ENCODE peak calls at places on chromosomes 12 and 14, in seven cellular contexts. One of them, this sample, is unnamed.

GRCh38 chr14:75084513-75084912 is 15.1 kb downstream of the ZC2HC1C start:
- DNase-seq in fibroblast of the conjunctiva: no peak
- DNase-seq in esophagus squamous epithelium: no peak
- DNase-seq in skeletal muscle cell: no peak
- DNase-seq in T-helper 9 cell: no peak
- DNase-seq in psoas muscle: no peak
- DNase-seq in NCI-H460: no peak
- DNase-seq in this sample: no peak

GRCh38 chr12:80810874-80811273 is 94.2 kb downstream of the MYF5 start:
- DNase-seq in esophagus squamous epithelium: no peak
- DNase-seq in skeletal muscle cell: no peak
- DNase-seq in fibroblast of the conjunctiva: no peak
- DNase-seq in psoas muscle: no peak
- DNase-seq in NCI-H460: no peak
- DNase-seq in T-helper 9 cell: no peak
- DNase-seq in this sample: no peak

GRCh38 chr14:52703225-52703624 is 3.8 kb upstream of the PSMC6 start:
- DNase-seq in esophagus squamous epithelium: no peak
- DNase-seq in T-helper 9 cell: no peak
- DNase-seq in skeletal muscle cell: peak; percentile 96
- DNase-seq in psoas muscle: no peak
- DNase-seq in fibroblast of the conjunctiva: peak; percentile 98
- DNase-seq in NCI-H460: peak; percentile 52
- DNase-seq in this sample: no peak

GRCh38 chr12:65602579-65603295 is 221.5 kb upstream of the HMGA2 start:
- DNase-seq in NCI-H460: peak; percentile 88
- DNase-seq in esophagus squamous epithelium: peak; percentile 4
- DNase-seq in psoas muscle: peak; percentile 79
- DNase-seq in fibroblast of the conjunctiva: peak; percentile 94
- DNase-seq in T-helper 9 cell: no peak
- DNase-seq in skeletal muscle cell: peak; percentile 86
- DNase-seq in this sample: peak; percentile 53

GRCh38 chr14:20334017-20334416 is 938 bp upstream of the CCNB1IP1 start:
- DNase-seq in NCI-H460: no peak
- DNase-seq in T-helper 9 cell: no peak
- DNase-seq in skeletal muscle cell: no peak
- DNase-seq in esophagus squamous epithelium: no peak
- DNase-seq in psoas muscle: no peak
- DNase-seq in fibroblast of the conjunctiva: no peak
- DNase-seq in this sample: no peak

GRCh38 chr12:82527165-82527780 is 159.4 kb upstream of the TMTC2 start:
- DNase-seq in NCI-H460: peak; percentile 63
- DNase-seq in fibroblast of the conjunctiva: peak; percentile 69
- DNase-seq in esophagus squamous epithelium: no peak
- DNase-seq in skeletal muscle cell: peak; percentile 15
- DNase-seq in psoas muscle: no peak
- DNase-seq in T-helper 9 cell: peak; percentile 3
- DNase-seq in this sample: no peak

GRCh38 chr14:43338713-43339112 is 1168.4 kb downstream of the FSCB start:
- DNase-seq in psoas muscle: no peak
- DNase-seq in fibroblast of the conjunctiva: no peak
- DNase-seq in NCI-H460: no peak
- DNase-seq in skeletal muscle cell: no peak
- DNase-seq in esophagus squamous epithelium: no peak
- DNase-seq in T-helper 9 cell: no peak
- DNase-seq in this sample: no peak

GRCh38 chr12:80044694-80045046 is 54.7 kb upstream of the OTOGL start:
- DNase-seq in psoas muscle: no peak
- DNase-seq in fibroblast of the conjunctiva: peak; percentile 63
- DNase-seq in skeletal muscle cell: peak; percentile 54
- DNase-seq in esophagus squamous epithelium: no peak
- DNase-seq in NCI-H460: no peak
- DNase-seq in T-helper 9 cell: no peak
- DNase-seq in this sample: no peak

GRCh38 chr12:42977451-42978230 is 388.1 kb upstream of the PRICKLE1 start:
- DNase-seq in skeletal muscle cell: no peak
- DNase-seq in psoas muscle: no peak
- DNase-seq in NCI-H460: no peak
- DNase-seq in fibroblast of the conjunctiva: no peak
- DNase-seq in esophagus squamous epithelium: no peak
- DNase-seq in T-helper 9 cell: no peak
- DNase-seq in this sample: no peak

GRCh38 chr12:118164798-118165486 is 29.0 kb downstream of the PEBP1 start:
- DNase-seq in T-helper 9 cell: no peak
- DNase-seq in skeletal muscle cell: no peak
- DNase-seq in psoas muscle: no peak
- DNase-seq in fibroblast of the conjunctiva: no peak
- DNase-seq in NCI-H460: peak; percentile 19
- DNase-seq in esophagus squamous epithelium: no peak
- DNase-seq in this sample: no peak

GRCh38 chr12:42987216-42987631 is 397.7 kb upstream of the PRICKLE1 start:
- DNase-seq in NCI-H460: no peak
- DNase-seq in T-helper 9 cell: no peak
- DNase-seq in esophagus squamous epithelium: no peak
- DNase-seq in psoas muscle: no peak
- DNase-seq in fibroblast of the conjunctiva: no peak
- DNase-seq in skeletal muscle cell: no peak
- DNase-seq in this sample: no peak

GRCh38 chr12:12336049-12336411 is 14.0 kb downstream of the MANSC1 start:
- DNase-seq in NCI-H460: no peak
- DNase-seq in T-helper 9 cell: no peak
- DNase-seq in esophagus squamous epithelium: no peak
- DNase-seq in fibroblast of the conjunctiva: no peak
- DNase-seq in skeletal muscle cell: no peak
- DNase-seq in psoas muscle: no peak
- DNase-seq in this sample: no peak

GRCh38 chr12:24479131-24479530 is 469.8 kb downstream of the BCAT1 start:
- DNase-seq in NCI-H460: no peak
- DNase-seq in esophagus squamous epithelium: no peak
- DNase-seq in T-helper 9 cell: no peak
- DNase-seq in psoas muscle: no peak
- DNase-seq in fibroblast of the conjunctiva: no peak
- DNase-seq in skeletal muscle cell: no peak
- DNase-seq in this sample: no peak

GRCh38 chr12:114767906-114768697 is 84.1 kb upstream of the TBX3 start:
- DNase-seq in psoas muscle: no peak
- DNase-seq in skeletal muscle cell: no peak
- DNase-seq in fibroblast of the conjunctiva: no peak
- DNase-seq in NCI-H460: no peak
- DNase-seq in esophagus squamous epithelium: no peak
- DNase-seq in T-helper 9 cell: no peak
- DNase-seq in this sample: no peak

GRCh38 chr12:49636979-49637378 is 13.6 kb downstream of the PRPF40B start:
- DNase-seq in T-helper 9 cell: peak; percentile 18
- DNase-seq in psoas muscle: no peak
- DNase-seq in fibroblast of the conjunctiva: peak; percentile 65
- DNase-seq in esophagus squamous epithelium: no peak
- DNase-seq in skeletal muscle cell: no peak
- DNase-seq in NCI-H460: peak; percentile 57
- DNase-seq in this sample: no peak

GRCh38 chr12:104524026-104524425 is 67.3 kb downstream of the CHST11 start:
- DNase-seq in esophagus squamous epithelium: no peak
- DNase-seq in fibroblast of the conjunctiva: peak; percentile 17
- DNase-seq in psoas muscle: no peak
- DNase-seq in skeletal muscle cell: no peak
- DNase-seq in T-helper 9 cell: no peak
- DNase-seq in NCI-H460: no peak
- DNase-seq in this sample: no peak

GRCh38 chr12:96327889-96328288 is 72.3 kb downstream of the CDK17 start:
- DNase-seq in esophagus squamous epithelium: no peak
- DNase-seq in skeletal muscle cell: no peak
- DNase-seq in psoas muscle: no peak
- DNase-seq in T-helper 9 cell: no peak
- DNase-seq in NCI-H460: no peak
- DNase-seq in fibroblast of the conjunctiva: no peak
- DNase-seq in this sample: no peak

GRCh38 chr12:82650627-82651337 is 35.9 kb upstream of the TMTC2 start:
- DNase-seq in T-helper 9 cell: no peak
- DNase-seq in psoas muscle: no peak
- DNase-seq in esophagus squamous epithelium: no peak
- DNase-seq in skeletal muscle cell: no peak
- DNase-seq in NCI-H460: peak; percentile 91
- DNase-seq in fibroblast of the conjunctiva: no peak
- DNase-seq in this sample: peak; percentile 33

GRCh38 chr12:128797119-128798118 is 26.3 kb downstream of the SLC15A4 start:
- DNase-seq in fibroblast of the conjunctiva: no peak
- DNase-seq in T-helper 9 cell: no peak
- DNase-seq in psoas muscle: peak; percentile 52
- DNase-seq in esophagus squamous epithelium: no peak
- DNase-seq in NCI-H460: no peak
- DNase-seq in skeletal muscle cell: peak; percentile 21
- DNase-seq in this sample: no peak

This sample was measured in heart right ventricle.